ENCODE peak calls at places on chromosomes 13 and 19, in seven cellular contexts. B is fibroblast of lung; A is stimulated activated CD4-positive, alpha-beta T cell treated with anti-CD3 and anti-CD28 coated beads, Interleukin-1b, Interleukin-23, amount 100 ng/mL, for 1 hour; T is endothelial cell; W is NCI-H2081; X is iris pigment epithelial cell; C is psoas muscle. Y is an unnamed sample.

GRCh38 chr13:75329097-75329496 is 152.9 kb downstream of the TBC1D4 start:
- DNase-seq in B (no peak), W (no peak), X (no peak), A (no peak), T (no peak), C (no peak), Y (no peak)

GRCh38 chr13:65724261-65724660 is 1505.9 kb downstream of the PCDH9 start:
- DNase-seq in T (no peak), W (no peak), A (no peak), B (peak; percentile 74), X (peak; percentile 83), C (no peak), Y (no peak)

GRCh38 chr13:28379371-28380083 is 115.4 kb downstream of the FLT1 start:
- DNase-seq in W (no peak), A (no peak), C (no peak), B (no peak), X (no peak), T (no peak), Y (no peak)

GRCh38 chr19:43432866-43433673 is 18.4 kb downstream of the TEX101 start:
- DNase-seq in T (peak; percentile 69), X (peak; percentile 53), W (peak; percentile 27), C (peak; percentile 57), B (peak; percentile 51), A (peak; percentile 23), Y (peak; percentile 67)

GRCh38 chr19:5805465-5806132 is 732 bp downstream of the NRTN start:
- DNase-seq in X (peak; percentile 36), T (peak; percentile 92), B (peak; percentile 23), A (peak; percentile 10), C (no peak), W (peak; percentile 76), Y (peak; percentile 93)

GRCh38 chr13:66940113-66940512 is 290.0 kb downstream of the PCDH9 start:
- DNase-seq in A (no peak), B (no peak), W (no peak), X (peak; percentile 18), C (no peak), T (no peak), Y (no peak)

GRCh38 chr19:48513289-48514122 is 1.9 kb upstream of the LMTK3 start:
- DNase-seq in C (peak; percentile 75), X (peak; percentile 74), A (peak; percentile 24), B (peak; percentile 62), W (peak; percentile 85), T (peak; percentile 67), Y (peak; percentile 81)

GRCh38 chr13:29110003-29110402 is 289.9 kb downstream of the MTUS2 start:
- DNase-seq in T (no peak), A (no peak), X (no peak), C (no peak), B (no peak), W (no peak), Y (no peak)

GRCh38 chr19:3844596-3844995 is 24.2 kb downstream of the ZFR2 start:
- DNase-seq in W (no peak), X (peak; percentile 71), B (no peak), T (no peak), C (no peak), A (no peak), Y (no peak)

GRCh38 chr13:23855360-23855759 is 33.8 kb downstream of the MIPEP start:
- DNase-seq in W (no peak), C (no peak), T (no peak), X (no peak), B (no peak), A (no peak), Y (no peak)

GRCh38 chr19:39377373-39378362 is 13.2 kb downstream of the PAF1 start:
- DNase-seq in W (no peak), T (no peak), C (no peak), B (no peak), A (no peak), X (no peak), Y (no peak)

GRCh38 chr19:49453757-49454248 is 778 bp downstream of the ALDH16A1 start:
- DNase-seq in T (no peak), C (no peak), A (no peak), X (no peak), W (no peak), B (no peak), Y (no peak)

GRCh38 chr19:3986260-3987041 is 1.2 kb upstream of the EEF2 start:
- DNase-seq in A (no peak), W (peak; percentile 83), T (no peak), X (peak; percentile 84), C (no peak), B (peak; percentile 84), Y (peak; percentile 75)

GRCh38 chr19:12867120-12868099 is 13.8 kb downstream of the DNASE2 start:
- DNase-seq in B (peak; percentile 52), X (peak; percentile 55), A (no peak), W (no peak), T (peak; percentile 88), C (peak; percentile 66), Y (no peak)

GRCh38 chr13:37134411-37135041 is 29.1 kb upstream of the CSNK1A1L start:
- DNase-seq in T (no peak), A (no peak), X (peak; percentile 99), C (no peak), W (no peak), B (peak; percentile 82), Y (no peak)

GRCh38 chr19:18385675-18386542 is at the start of gene GDF15:
- DNase-seq in W (no peak), A (no peak), C (peak; percentile 67), T (peak; percentile 37), B (peak; percentile 95), X (peak; percentile 96), Y (peak; percentile 43)

GRCh38 chr19:19613456-19613855 is 5.0 kb downstream of the PBX4 start:
- DNase-seq in B (no peak), X (no peak), A (no peak), T (no peak), W (no peak), C (no peak), Y (no peak)

GRCh38 chr19:37505958-37506386 is 767 bp upstream of the ZNF793 start:
- DNase-seq in A (peak; percentile 51), W (no peak), C (no peak), X (no peak), B (no peak), T (no peak), Y (no peak)

GRCh38 chr19:58538257-58539168 is 5.4 kb upstream of the TRIM28 start:
- DNase-seq in C (no peak), W (no peak), X (no peak), B (no peak), A (no peak), T (peak; percentile 78), Y (no peak)

GRCh38 chr13:95221991-95222732 is 79.1 kb downstream of the ABCC4 start:
- DNase-seq in T (no peak), C (no peak), W (no peak), X (no peak), B (peak; percentile 8), A (no peak), Y (no peak)

GRCh38 chr19:12784394-12784870 is 6.9 kb upstream of the JUNB start:
- DNase-seq in X (no peak), B (no peak), T (no peak), W (no peak), C (no peak), A (no peak), Y (no peak)

GRCh38 chr13:58056411-58056810 is 424.9 kb downstream of the PCDH17 start:
- DNase-seq in B (no peak), X (no peak), A (no peak), C (no peak), W (no peak), T (no peak), Y (no peak)

GRCh38 chr13:106507560-106508274 is 27.7 kb downstream of the EFNB2 start:
- DNase-seq in W (no peak), B (peak; percentile 98), T (no peak), C (no peak), X (peak; percentile 99), A (no peak), Y (no peak)

GRCh38 chr13:30774214-30774730 is 38.9 kb downstream of the ALOX5AP start:
- DNase-seq in W (no peak), X (no peak), C (no peak), B (no peak), T (no peak), A (no peak), Y (no peak)

GRCh38 chr13:80742027-80742426 is 401.1 kb upstream of the SPRY2 start:
- DNase-seq in T (no peak), C (no peak), A (no peak), B (peak; percentile 34), X (peak; percentile 9), W (peak; percentile 29), Y (no peak)

Y was measured in BE2C.